ENCODE peak calls at places on chromosomes 1 and 21, in ten cellular contexts. One of them, this sample, is unnamed. For H3K4me1, the result is how much of the 10 kb centered on the place peaks cover.

GRCh38 chr1:218803351-218803997 is 370.2 kb upstream of the LYPLAL1 start:
- DNase-seq in body of pancreas: no peak
- DNase-seq in psoas muscle: no peak
- DNase-seq in uterus: no peak
- DNase-seq in colonic mucosa: no peak
- DNase-seq in left lung: no peak
- DNase-seq in transverse colon: no peak
- DNase-seq in CD8-positive, alpha-beta memory T cell: no peak
- DNase-seq in IMR-90: no peak
- DNase-seq in Peyer's patch: no peak
- DNase-seq in this sample: no peak

GRCh38 chr21:41435728-41436127 is 9.7 kb downstream of the MX1 start:
- DNase-seq in body of pancreas: no peak
- DNase-seq in psoas muscle: no peak
- DNase-seq in uterus: no peak
- DNase-seq in colonic mucosa: no peak
- DNase-seq in left lung: no peak
- DNase-seq in transverse colon: no peak
- DNase-seq in CD8-positive, alpha-beta memory T cell: no peak
- DNase-seq in IMR-90: no peak
- DNase-seq in Peyer's patch: no peak
- DNase-seq in this sample: no peak

GRCh38 chr1:240312872-240313271 is 221.2 kb downstream of the FMN2 start:
- DNase-seq in body of pancreas: no peak
- DNase-seq in psoas muscle: no peak
- DNase-seq in uterus: no peak
- DNase-seq in colonic mucosa: no peak
- DNase-seq in left lung: no peak
- DNase-seq in transverse colon: no peak
- DNase-seq in CD8-positive, alpha-beta memory T cell: no peak
- DNase-seq in IMR-90: peak
- DNase-seq in Peyer's patch: no peak
- DNase-seq in this sample: no peak

GRCh38 chr1:94683886-94684285 is 136.3 kb upstream of the SLC44A3 start:
- DNase-seq in body of pancreas: no peak
- DNase-seq in psoas muscle: no peak
- DNase-seq in uterus: no peak
- DNase-seq in colonic mucosa: no peak
- DNase-seq in left lung: no peak
- DNase-seq in transverse colon: no peak
- DNase-seq in CD8-positive, alpha-beta memory T cell: no peak
- DNase-seq in IMR-90: no peak
- DNase-seq in Peyer's patch: no peak
- DNase-seq in this sample: no peak

GRCh38 chr1:17948594-17948993 is 159.0 kb upstream of the IGSF21 start:
- DNase-seq in body of pancreas: no peak
- DNase-seq in psoas muscle: no peak
- DNase-seq in uterus: no peak
- DNase-seq in colonic mucosa: no peak
- DNase-seq in left lung: no peak
- DNase-seq in transverse colon: no peak
- DNase-seq in CD8-positive, alpha-beta memory T cell: no peak
- DNase-seq in IMR-90: no peak
- DNase-seq in Peyer's patch: no peak
- DNase-seq in this sample: no peak

GRCh38 chr1:14254184-14254583 is 344.3 kb upstream of the KAZN start:
- DNase-seq in body of pancreas: no peak
- DNase-seq in psoas muscle: no peak
- DNase-seq in uterus: peak
- DNase-seq in colonic mucosa: no peak
- DNase-seq in left lung: no peak
- DNase-seq in transverse colon: no peak
- DNase-seq in CD8-positive, alpha-beta memory T cell: no peak
- DNase-seq in IMR-90: no peak
- DNase-seq in Peyer's patch: no peak
- DNase-seq in this sample: no peak

GRCh38 chr1:14168663-14169062 is 429.8 kb upstream of the KAZN start:
- DNase-seq in body of pancreas: no peak
- DNase-seq in psoas muscle: no peak
- DNase-seq in uterus: no peak
- DNase-seq in colonic mucosa: no peak
- DNase-seq in left lung: no peak
- DNase-seq in transverse colon: no peak
- DNase-seq in CD8-positive, alpha-beta memory T cell: no peak
- DNase-seq in IMR-90: no peak
- DNase-seq in Peyer's patch: no peak
- DNase-seq in this sample: no peak

GRCh38 chr1:37391181-37391949 is 83.0 kb upstream of the ZC3H12A start:
- DNase-seq in body of pancreas: no peak
- DNase-seq in psoas muscle: no peak
- DNase-seq in uterus: no peak
- DNase-seq in colonic mucosa: no peak
- DNase-seq in left lung: no peak
- DNase-seq in transverse colon: no peak
- DNase-seq in CD8-positive, alpha-beta memory T cell: no peak
- DNase-seq in IMR-90: no peak
- DNase-seq in Peyer's patch: no peak
- DNase-seq in this sample: no peak

GRCh38 chr1:204377800-204378608 is 18.3 kb upstream of the PLEKHA6 start:
- DNase-seq in body of pancreas: peak
- DNase-seq in psoas muscle: peak
- DNase-seq in uterus: no peak
- DNase-seq in colonic mucosa: peak
- DNase-seq in left lung: peak
- DNase-seq in transverse colon: peak
- DNase-seq in CD8-positive, alpha-beta memory T cell: peak
- DNase-seq in IMR-90: no peak
- DNase-seq in Peyer's patch: peak
- DNase-seq in this sample: peak

GRCh38 chr1:115706774-115707425 is 61.6 kb downstream of the CASQ2 start:
- DNase-seq in body of pancreas: no peak
- DNase-seq in psoas muscle: no peak
- DNase-seq in uterus: no peak
- DNase-seq in colonic mucosa: no peak
- DNase-seq in left lung: no peak
- DNase-seq in transverse colon: no peak
- DNase-seq in CD8-positive, alpha-beta memory T cell: no peak
- DNase-seq in IMR-90: peak
- DNase-seq in Peyer's patch: no peak
- DNase-seq in this sample: peak

GRCh38 chr1:161180643-161181042 is 3.3 kb upstream of the B4GALT3 start:
- DNase-seq in body of pancreas: no peak
- DNase-seq in psoas muscle: no peak
- DNase-seq in uterus: no peak
- DNase-seq in colonic mucosa: no peak
- DNase-seq in left lung: no peak
- DNase-seq in transverse colon: no peak
- DNase-seq in CD8-positive, alpha-beta memory T cell: no peak
- DNase-seq in IMR-90: no peak
- DNase-seq in Peyer's patch: no peak
- DNase-seq in this sample: no peak

GRCh38 chr21:33558777-33559421 is 16.1 kb downstream of the SON start:
- DNase-seq in body of pancreas: no peak
- DNase-seq in psoas muscle: no peak
- DNase-seq in uterus: no peak
- DNase-seq in colonic mucosa: no peak
- DNase-seq in left lung: no peak
- DNase-seq in transverse colon: no peak
- DNase-seq in CD8-positive, alpha-beta memory T cell: no peak
- DNase-seq in IMR-90: peak
- DNase-seq in Peyer's patch: no peak
- DNase-seq in this sample: no peak

GRCh38 chr21:42360317-42360716 is 6.0 kb downstream of the TFF1 start:
- DNase-seq in body of pancreas: no peak
- DNase-seq in psoas muscle: no peak
- DNase-seq in uterus: no peak
- DNase-seq in colonic mucosa: no peak
- DNase-seq in left lung: no peak
- DNase-seq in transverse colon: no peak
- DNase-seq in CD8-positive, alpha-beta memory T cell: no peak
- DNase-seq in IMR-90: no peak
- DNase-seq in Peyer's patch: peak
- DNase-seq in this sample: no peak

GRCh38 chr1:206566976-206567375 is 45.3 kb downstream of the EIF2D start:
- DNase-seq in body of pancreas: no peak
- DNase-seq in psoas muscle: no peak
- DNase-seq in uterus: no peak
- DNase-seq in colonic mucosa: no peak
- DNase-seq in left lung: no peak
- DNase-seq in transverse colon: no peak
- DNase-seq in CD8-positive, alpha-beta memory T cell: no peak
- DNase-seq in IMR-90: no peak
- DNase-seq in Peyer's patch: no peak
- DNase-seq in this sample: no peak
- H3K27ac ChIP-seq in body of pancreas: no peak
- H3K27ac ChIP-seq in psoas muscle: no peak
- H3K27ac ChIP-seq in uterus: no peak
- H3K27ac ChIP-seq in colonic mucosa: no peak
- H3K27ac ChIP-seq in left lung: no peak
- H3K27ac ChIP-seq in transverse colon: no peak
- H3K27ac ChIP-seq in CD8-positive, alpha-beta memory T cell: no peak
- H3K27ac ChIP-seq in IMR-90: no peak
- H3K27ac ChIP-seq in Peyer's patch: no peak
- H3K27ac ChIP-seq in this sample: no peak

GRCh38 chr1:151510020-151510405 is 1.2 kb upstream of the CGN start:
- DNase-seq in body of pancreas: no peak
- DNase-seq in psoas muscle: no peak
- DNase-seq in uterus: no peak
- DNase-seq in colonic mucosa: peak
- DNase-seq in left lung: no peak
- DNase-seq in transverse colon: peak
- DNase-seq in CD8-positive, alpha-beta memory T cell: no peak
- DNase-seq in IMR-90: no peak
- DNase-seq in Peyer's patch: peak
- DNase-seq in this sample: peak
- H3K4me1 ChIP-seq in body of pancreas: under half
- H3K4me1 ChIP-seq in psoas muscle: under half
- H3K4me1 ChIP-seq in uterus: under half
- H3K4me1 ChIP-seq in colonic mucosa: under half
- H3K4me1 ChIP-seq in left lung: under half
- H3K4me1 ChIP-seq in transverse colon: under half
- H3K4me1 ChIP-seq in CD8-positive, alpha-beta memory T cell: under half
- H3K4me1 ChIP-seq in IMR-90: under half
- H3K4me1 ChIP-seq in Peyer's patch: under half
- H3K4me1 ChIP-seq in this sample: under half

GRCh38 chr1:112445591-112445990 is 49.6 kb downstream of the CTTNBP2NL start:
- DNase-seq in body of pancreas: no peak
- DNase-seq in psoas muscle: no peak
- DNase-seq in uterus: no peak
- DNase-seq in colonic mucosa: no peak
- DNase-seq in left lung: no peak
- DNase-seq in transverse colon: no peak
- DNase-seq in CD8-positive, alpha-beta memory T cell: no peak
- DNase-seq in IMR-90: peak
- DNase-seq in Peyer's patch: no peak
- DNase-seq in this sample: no peak

GRCh38 chr1:112444269-112444668 is 48.3 kb downstream of the CTTNBP2NL start:
- DNase-seq in body of pancreas: no peak
- DNase-seq in psoas muscle: no peak
- DNase-seq in uterus: no peak
- DNase-seq in colonic mucosa: no peak
- DNase-seq in left lung: no peak
- DNase-seq in transverse colon: no peak
- DNase-seq in CD8-positive, alpha-beta memory T cell: no peak
- DNase-seq in IMR-90: peak
- DNase-seq in Peyer's patch: no peak
- DNase-seq in this sample: no peak

GRCh38 chr1:112449630-112449983 is 53.6 kb downstream of the CTTNBP2NL start:
- DNase-seq in body of pancreas: no peak
- DNase-seq in psoas muscle: no peak
- DNase-seq in uterus: no peak
- DNase-seq in colonic mucosa: no peak
- DNase-seq in left lung: no peak
- DNase-seq in transverse colon: no peak
- DNase-seq in CD8-positive, alpha-beta memory T cell: no peak
- DNase-seq in IMR-90: no peak
- DNase-seq in Peyer's patch: no peak
- DNase-seq in this sample: no peak

GRCh38 chr1:112448937-112449629 is 53.1 kb downstream of the CTTNBP2NL start:
- DNase-seq in body of pancreas: no peak
- DNase-seq in psoas muscle: no peak
- DNase-seq in uterus: no peak
- DNase-seq in colonic mucosa: no peak
- DNase-seq in left lung: no peak
- DNase-seq in transverse colon: no peak
- DNase-seq in CD8-positive, alpha-beta memory T cell: no peak
- DNase-seq in IMR-90: no peak
- DNase-seq in Peyer's patch: no peak
- DNase-seq in this sample: no peak

DNA sequence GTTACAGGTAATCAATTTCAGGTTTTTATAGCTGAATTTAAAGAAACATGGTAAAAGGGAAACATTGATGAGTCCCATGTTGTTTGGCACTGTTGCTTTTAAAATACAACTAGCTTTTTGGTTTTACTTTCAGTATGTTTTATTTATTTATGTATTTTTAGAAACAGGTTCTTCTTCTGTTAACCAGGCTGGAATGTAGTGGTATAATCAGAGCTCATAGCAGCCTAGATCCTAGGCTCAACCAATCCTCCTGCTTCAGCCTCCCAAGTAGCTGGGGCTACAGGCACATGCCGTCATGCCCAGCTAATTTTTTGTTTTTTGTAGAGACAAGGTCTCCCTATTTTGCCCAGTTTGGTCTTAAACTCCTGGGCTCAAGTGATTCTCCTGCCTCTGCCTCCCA is 50.4 kb downstream of the CTTNBP2NL start:
- DNase-seq in body of pancreas: no peak
- DNase-seq in psoas muscle: no peak
- DNase-seq in uterus: no peak
- DNase-seq in colonic mucosa: no peak
- DNase-seq in left lung: no peak
- DNase-seq in transverse colon: no peak
- DNase-seq in CD8-positive, alpha-beta memory T cell: no peak
- DNase-seq in IMR-90: peak
- DNase-seq in Peyer's patch: no peak
- DNase-seq in this sample: no peak
- H3K4me3 ChIP-seq in body of pancreas: no peak
- H3K4me3 ChIP-seq in psoas muscle: no peak
- H3K4me3 ChIP-seq in uterus: no peak
- H3K4me3 ChIP-seq in colonic mucosa: no peak
- H3K4me3 ChIP-seq in left lung: no peak
- H3K4me3 ChIP-seq in transverse colon: no peak
- H3K4me3 ChIP-seq in CD8-positive, alpha-beta memory T cell: no peak
- H3K4me3 ChIP-seq in IMR-90: no peak
- H3K4me3 ChIP-seq in Peyer's patch: no peak
- H3K4me3 ChIP-seq in this sample: no peak

DNA sequence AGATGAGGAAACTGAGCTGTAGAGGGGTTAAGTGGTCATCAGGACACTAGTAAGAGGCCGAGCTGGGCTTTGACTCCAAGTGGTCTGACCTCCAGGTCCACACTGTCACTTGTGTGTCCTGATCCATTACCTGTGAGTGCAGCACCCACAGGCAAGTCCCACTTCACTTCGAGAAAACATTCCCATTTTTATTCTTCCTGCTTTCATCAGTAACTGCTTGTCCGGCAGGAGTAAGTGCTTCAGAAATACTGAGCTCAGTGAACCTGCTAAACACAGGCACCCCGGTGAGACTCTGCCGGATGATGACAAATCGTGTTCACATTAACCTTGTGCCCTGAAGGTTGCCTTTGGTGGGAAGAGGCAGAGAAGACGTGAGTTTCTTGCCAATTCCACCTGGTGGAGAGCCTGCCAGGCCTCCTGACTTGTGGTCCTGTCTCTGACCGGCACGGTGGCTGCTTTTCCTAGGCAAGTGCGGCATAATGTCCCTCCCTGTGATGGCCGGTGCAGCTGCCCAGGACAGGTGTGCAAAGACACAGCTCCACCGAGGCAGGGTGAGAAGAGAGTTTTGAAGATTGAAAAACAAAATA is 29.4 kb downstream of the ZBTB18 start:
- DNase-seq in body of pancreas: no peak
- DNase-seq in psoas muscle: no peak
- DNase-seq in uterus: no peak
- DNase-seq in colonic mucosa: no peak
- DNase-seq in left lung: no peak
- DNase-seq in transverse colon: no peak
- DNase-seq in CD8-positive, alpha-beta memory T cell: no peak
- DNase-seq in IMR-90: no peak
- DNase-seq in Peyer's patch: no peak
- DNase-seq in this sample: no peak
- H3K27ac ChIP-seq in body of pancreas: no peak
- H3K27ac ChIP-seq in psoas muscle: no peak
- H3K27ac ChIP-seq in uterus: no peak
- H3K27ac ChIP-seq in colonic mucosa: no peak
- H3K27ac ChIP-seq in left lung: no peak
- H3K27ac ChIP-seq in transverse colon: no peak
- H3K27ac ChIP-seq in CD8-positive, alpha-beta memory T cell: no peak
- H3K27ac ChIP-seq in IMR-90: no peak
- H3K27ac ChIP-seq in Peyer's patch: no peak
- H3K27ac ChIP-seq in this sample: no peak

This sample was measured in small intestine.